ENCODE peak calls at places on chromosomes 5 and 9, in ten cellular contexts. D is WERI-Rb-1; F is head of caudate nucleus; S is DMS79; Y is GM03348; A is DMS153; N is activated CD4-positive, alpha-beta T cell treated with anti-CD3 and anti-CD28 coated beads, Interleukin-2, amount 50 U/mL, for 24 hours; H is NCI-H460; U is astrocyte of the hippocampus; V is Right ventricle myocardium superior. Q is an unnamed sample.

GRCh38 chr9:136083558-136084190 is 11.4 kb downstream of the NACC2 start:
- DNase-seq in D (no peak), F (no peak), S (no peak), Y (no peak), A (no peak), N (no peak), H (no peak), U (no peak), V (peak), Q (no peak)

GRCh38 chr9:134044944-134045343 is 19.7 kb downstream of the BRD3OS start:
- DNase-seq in D (no peak), F (no peak), S (no peak), Y (no peak), A (no peak), N (no peak), H (no peak), U (no peak), V (peak), Q (no peak)

GRCh38 chr9:120532475-120532874 is 47.5 kb downstream of the CDK5RAP2 start:
- DNase-seq in D (no peak), F (no peak), S (no peak), Y (peak), A (no peak), N (no peak), H (peak), U (peak), V (peak), Q (no peak)

GRCh38 chr5:10069781-10070313 is 179.8 kb downstream of the ATPSCKMT start:
- DNase-seq in D (no peak), F (no peak), S (no peak), Y (no peak), A (no peak), N (no peak), H (no peak), U (no peak), V (no peak), Q (no peak)

GRCh38 chr5:147482426-147483196 is 27.3 kb downstream of the DPYSL3 start:
- DNase-seq in D (peak), F (no peak), S (no peak), Y (no peak), A (no peak), N (no peak), H (no peak), U (peak), V (no peak), Q (no peak)

GRCh38 chr9:122277285-122277897 is 12.7 kb downstream of the MRRF start:
- DNase-seq in D (no peak), F (no peak), S (no peak), Y (no peak), A (no peak), N (no peak), H (no peak), U (no peak), V (no peak), Q (no peak)

GRCh38 chr5:140587495-140587894 is 22.9 kb downstream of the SLC35A4 start:
- DNase-seq in D (no peak), F (no peak), S (no peak), Y (no peak), A (no peak), N (no peak), H (no peak), U (no peak), V (no peak), Q (no peak)

GRCh38 chr9:121206516-121207370 is 5.1 kb upstream of the RAB14 start:
- DNase-seq in D (no peak), F (no peak), S (peak), Y (no peak), A (no peak), N (no peak), H (no peak), U (peak), V (no peak), Q (no peak)

GRCh38 chr5:168168978-168169696 is 122.3 kb upstream of the WWC1 start:
- DNase-seq in D (no peak), F (no peak), S (no peak), Y (no peak), A (peak), N (no peak), H (no peak), U (no peak), V (peak), Q (no peak)

GRCh38 chr9:37801287-37801850 is 772 bp downstream of the DCAF10 start:
- DNase-seq in D (peak), F (no peak), S (no peak), Y (peak), A (no peak), N (peak), H (no peak), U (peak), V (peak), Q (no peak)

GRCh38 chr5:143659614-143660238 is 152.2 kb upstream of the HMHB1 start:
- DNase-seq in D (no peak), F (no peak), S (no peak), Y (no peak), A (no peak), N (no peak), H (no peak), U (no peak), V (no peak), Q (no peak)

GRCh38 chr5:431001-431710 is 11.8 kb upstream of the EXOC3 start:
- DNase-seq in D (peak), F (no peak), S (no peak), Y (peak), A (peak), N (no peak), H (peak), U (peak), V (peak), Q (no peak)

GRCh38 chr9:89623925-89624420 is 19.2 kb downstream of the GADD45G start:
- DNase-seq in D (no peak), F (no peak), S (peak), Y (no peak), A (peak), N (no peak), H (no peak), U (peak), V (peak), Q (peak)

Q was measured in posterior cingulate gyrus.